ENCODE peak calls at places on chromosomes 1 and 21, in nine cellular contexts. One of them, this sample, is unnamed.

GRCh38 chr1:79791488-79792211 is 785.1 kb upstream of the ADGRL4 start:
- DNase-seq in Calu3: no peak
- DNase-seq in uterus: no peak
- DNase-seq in tibial artery: no peak
- DNase-seq in Peyer's patch: no peak
- DNase-seq in colonic mucosa: no peak
- DNase-seq in right atrium auricular region: no peak
- DNase-seq in upper lobe of left lung: no peak
- DNase-seq in GM06990: no peak
- DNase-seq in this sample: peak

GRCh38 chr1:180925471-180926051 is 12.9 kb downstream of the KIAA1614 start:
- DNase-seq in right atrium auricular region: no peak
- DNase-seq in Peyer's patch: no peak
- DNase-seq in tibial artery: no peak
- DNase-seq in colonic mucosa: no peak
- DNase-seq in GM06990: no peak
- DNase-seq in upper lobe of left lung: no peak
- DNase-seq in uterus: no peak
- DNase-seq in Calu3: peak
- DNase-seq in this sample: no peak

GRCh38 chr1:110210604-110211502 is 739 bp downstream of the KCNC4 start:
- DNase-seq in uterus: peak
- DNase-seq in tibial artery: peak
- DNase-seq in Calu3: peak
- DNase-seq in GM06990: peak
- DNase-seq in Peyer's patch: peak
- DNase-seq in upper lobe of left lung: peak
- DNase-seq in right atrium auricular region: peak
- DNase-seq in colonic mucosa: peak
- DNase-seq in this sample: peak

GRCh38 chr1:25614466-25615171 is 2.0 kb upstream of the MAN1C1 start:
- DNase-seq in colonic mucosa: no peak
- DNase-seq in right atrium auricular region: peak
- DNase-seq in upper lobe of left lung: no peak
- DNase-seq in Peyer's patch: no peak
- DNase-seq in GM06990: no peak
- DNase-seq in Calu3: no peak
- DNase-seq in tibial artery: no peak
- DNase-seq in uterus: no peak
- DNase-seq in this sample: no peak

GRCh38 chr1:70567167-70567566 is 156.1 kb downstream of the CTH start:
- DNase-seq in tibial artery: no peak
- DNase-seq in GM06990: no peak
- DNase-seq in Peyer's patch: no peak
- DNase-seq in upper lobe of left lung: no peak
- DNase-seq in Calu3: no peak
- DNase-seq in right atrium auricular region: no peak
- DNase-seq in uterus: no peak
- DNase-seq in colonic mucosa: no peak
- DNase-seq in this sample: no peak

GRCh38 chr1:47181955-47182680 is 7.7 kb downstream of the PDZK1IP1 start:
- DNase-seq in upper lobe of left lung: no peak
- DNase-seq in Peyer's patch: no peak
- DNase-seq in Calu3: peak
- DNase-seq in GM06990: no peak
- DNase-seq in colonic mucosa: no peak
- DNase-seq in uterus: no peak
- DNase-seq in tibial artery: no peak
- DNase-seq in right atrium auricular region: no peak
- DNase-seq in this sample: peak

GRCh38 chr21:37193006-37193405 is 74.1 kb downstream of the VPS26C start:
- DNase-seq in colonic mucosa: no peak
- DNase-seq in Calu3: no peak
- DNase-seq in tibial artery: no peak
- DNase-seq in uterus: no peak
- DNase-seq in right atrium auricular region: no peak
- DNase-seq in GM06990: no peak
- DNase-seq in upper lobe of left lung: no peak
- DNase-seq in Peyer's patch: no peak
- DNase-seq in this sample: no peak

GRCh38 chr1:85559890-85560289 is 20.7 kb upstream of the CCN1 start:
- DNase-seq in upper lobe of left lung: no peak
- DNase-seq in GM06990: no peak
- DNase-seq in uterus: no peak
- DNase-seq in Calu3: no peak
- DNase-seq in right atrium auricular region: no peak
- DNase-seq in Peyer's patch: no peak
- DNase-seq in colonic mucosa: no peak
- DNase-seq in tibial artery: no peak
- DNase-seq in this sample: no peak

GRCh38 chr1:158527190-158527815 is 26.9 kb downstream of the OR6Y1 start:
- DNase-seq in GM06990: no peak
- DNase-seq in tibial artery: no peak
- DNase-seq in Calu3: no peak
- DNase-seq in colonic mucosa: no peak
- DNase-seq in right atrium auricular region: no peak
- DNase-seq in Peyer's patch: no peak
- DNase-seq in uterus: no peak
- DNase-seq in upper lobe of left lung: no peak
- DNase-seq in this sample: peak

GRCh38 chr1:3928622-3929021 is 28.6 kb upstream of the C1orf174 start:
- DNase-seq in Peyer's patch: no peak
- DNase-seq in GM06990: no peak
- DNase-seq in right atrium auricular region: no peak
- DNase-seq in upper lobe of left lung: no peak
- DNase-seq in Calu3: no peak
- DNase-seq in tibial artery: no peak
- DNase-seq in colonic mucosa: no peak
- DNase-seq in uterus: no peak
- DNase-seq in this sample: no peak

GRCh38 chr1:27960762-27961645 is 1.2 kb downstream of the XKR8 start:
- DNase-seq in Calu3: no peak
- DNase-seq in upper lobe of left lung: no peak
- DNase-seq in uterus: no peak
- DNase-seq in Peyer's patch: peak
- DNase-seq in GM06990: no peak
- DNase-seq in right atrium auricular region: peak
- DNase-seq in colonic mucosa: no peak
- DNase-seq in tibial artery: peak
- DNase-seq in this sample: no peak

GRCh38 chr1:67308136-67308535 is 463 bp downstream of the IL12RB2 start:
- DNase-seq in GM06990: no peak
- DNase-seq in colonic mucosa: no peak
- DNase-seq in Peyer's patch: no peak
- DNase-seq in Calu3: no peak
- DNase-seq in upper lobe of left lung: no peak
- DNase-seq in tibial artery: no peak
- DNase-seq in right atrium auricular region: no peak
- DNase-seq in uterus: no peak
- DNase-seq in this sample: no peak

GRCh38 chr1:46489169-46489637 is 433 bp upstream of the DMBX1 start:
- DNase-seq in uterus: no peak
- DNase-seq in GM06990: no peak
- DNase-seq in Calu3: peak
- DNase-seq in upper lobe of left lung: peak
- DNase-seq in tibial artery: no peak
- DNase-seq in right atrium auricular region: no peak
- DNase-seq in colonic mucosa: no peak
- DNase-seq in Peyer's patch: peak
- DNase-seq in this sample: no peak

GRCh38 chr1:174769961-174770549 is 229.7 kb upstream of the CACYBP start:
- DNase-seq in Peyer's patch: no peak
- DNase-seq in colonic mucosa: no peak
- DNase-seq in GM06990: peak
- DNase-seq in tibial artery: no peak
- DNase-seq in uterus: no peak
- DNase-seq in Calu3: no peak
- DNase-seq in upper lobe of left lung: no peak
- DNase-seq in right atrium auricular region: no peak
- DNase-seq in this sample: peak
- TF ChIP-seq CTCF in Peyer's patch: peak
- TF ChIP-seq CTCF in colonic mucosa: peak
- TF ChIP-seq CTCF in GM06990: peak
- TF ChIP-seq CTCF in tibial artery: peak
- TF ChIP-seq CTCF in uterus: peak
- TF ChIP-seq CTCF in Calu3: peak
- TF ChIP-seq CTCF in upper lobe of left lung: peak
- TF ChIP-seq CTCF in right atrium auricular region: peak
- TF ChIP-seq CTCF in this sample: peak

DNA sequence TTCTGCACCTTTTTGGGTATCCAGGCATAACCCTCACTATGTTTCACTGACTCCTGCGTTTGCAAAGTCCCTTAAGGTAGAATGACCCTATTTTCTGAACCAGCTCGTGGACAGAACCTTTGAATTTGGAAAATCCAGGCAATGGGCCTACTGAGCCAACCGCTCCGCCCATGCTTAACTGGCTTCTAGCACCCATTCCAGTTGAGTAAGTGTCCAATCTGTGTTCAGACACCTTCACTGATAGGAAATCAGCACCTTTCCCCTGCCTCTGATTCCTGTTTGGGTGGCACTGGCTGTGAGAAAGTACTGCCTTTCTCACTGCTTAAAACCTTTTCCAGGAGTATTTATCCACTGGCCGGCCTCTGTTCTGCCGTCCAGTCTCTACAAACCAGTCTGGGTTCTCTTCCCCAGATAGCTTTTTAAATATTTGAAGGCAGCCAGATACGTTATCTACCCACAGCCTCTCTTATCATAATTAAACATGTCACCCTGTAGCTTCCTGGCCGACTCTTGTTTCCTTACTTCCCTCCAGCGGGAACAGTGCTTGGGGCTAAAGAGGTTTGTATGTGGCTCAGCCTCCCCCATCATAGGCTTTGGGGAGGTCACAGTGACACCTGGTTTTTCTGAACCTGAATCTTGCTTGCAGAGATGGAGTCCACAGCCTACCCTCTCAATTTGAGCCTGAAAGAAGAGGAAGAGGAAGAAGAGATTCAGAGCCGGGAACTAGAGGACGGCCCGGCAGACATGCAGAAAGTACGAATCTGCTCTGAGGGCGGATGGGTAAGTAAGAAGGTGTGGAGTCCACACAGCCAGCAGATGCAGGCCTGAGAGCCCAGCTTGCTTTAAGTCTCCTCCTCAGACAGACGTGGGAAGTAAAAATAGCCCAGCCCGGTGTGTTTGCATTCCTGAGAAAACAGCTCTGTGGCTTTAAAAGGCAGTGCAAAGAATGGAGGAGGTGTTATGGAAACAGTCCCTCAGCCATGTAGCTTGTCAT is 1.3 kb downstream of the POGK start:
- DNase-seq in tibial artery: no peak
- DNase-seq in right atrium auricular region: no peak
- DNase-seq in Calu3: no peak
- DNase-seq in colonic mucosa: peak
- DNase-seq in uterus: no peak
- DNase-seq in GM06990: no peak
- DNase-seq in Peyer's patch: no peak
- DNase-seq in upper lobe of left lung: no peak
- DNase-seq in this sample: peak
- TF ChIP-seq CTCF in tibial artery: no peak
- TF ChIP-seq CTCF in right atrium auricular region: no peak
- TF ChIP-seq CTCF in Calu3: no peak
- TF ChIP-seq CTCF in colonic mucosa: no peak
- TF ChIP-seq CTCF in uterus: no peak
- TF ChIP-seq CTCF in GM06990: no peak
- TF ChIP-seq CTCF in Peyer's patch: no peak
- TF ChIP-seq CTCF in upper lobe of left lung: no peak
- TF ChIP-seq CTCF in this sample: no peak

GRCh38 chr1:15957221-15958090 is 18.4 kb downstream of the ZBTB17 start:
- DNase-seq in colonic mucosa: no peak
- DNase-seq in Peyer's patch: no peak
- DNase-seq in uterus: no peak
- DNase-seq in GM06990: no peak
- DNase-seq in upper lobe of left lung: no peak
- DNase-seq in right atrium auricular region: no peak
- DNase-seq in Calu3: no peak
- DNase-seq in tibial artery: no peak
- DNase-seq in this sample: no peak
- TF ChIP-seq CTCF in colonic mucosa: no peak
- TF ChIP-seq CTCF in Peyer's patch: no peak
- TF ChIP-seq CTCF in uterus: no peak
- TF ChIP-seq CTCF in GM06990: no peak
- TF ChIP-seq CTCF in upper lobe of left lung: no peak
- TF ChIP-seq CTCF in right atrium auricular region: no peak
- TF ChIP-seq CTCF in Calu3: no peak
- TF ChIP-seq CTCF in tibial artery: no peak
- TF ChIP-seq CTCF in this sample: peak

DNA sequence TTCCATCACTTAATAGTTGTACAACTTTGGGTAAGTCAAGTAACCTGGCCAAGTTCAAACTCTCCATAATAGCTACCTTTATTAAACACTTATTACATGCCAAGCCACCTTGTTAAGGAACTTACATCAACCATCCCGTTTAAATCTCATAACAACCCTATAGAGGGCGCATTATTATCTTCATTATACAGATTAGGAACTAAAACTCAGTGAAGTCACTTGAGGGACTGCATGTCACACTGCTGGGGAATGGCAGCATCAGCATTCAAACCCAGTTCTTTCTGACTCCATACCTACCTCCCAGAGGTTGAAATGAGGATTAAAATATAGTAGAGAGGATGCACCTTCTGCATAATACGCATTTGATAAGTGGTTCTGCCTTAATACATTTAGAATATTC is 47.1 kb upstream of the PLA2G2C start:
- DNase-seq in uterus: no peak
- DNase-seq in Calu3: no peak
- DNase-seq in colonic mucosa: no peak
- DNase-seq in upper lobe of left lung: no peak
- DNase-seq in GM06990: no peak
- DNase-seq in tibial artery: no peak
- DNase-seq in right atrium auricular region: no peak
- DNase-seq in Peyer's patch: no peak
- DNase-seq in this sample: peak
- TF ChIP-seq CTCF in uterus: no peak
- TF ChIP-seq CTCF in Calu3: no peak
- TF ChIP-seq CTCF in colonic mucosa: no peak
- TF ChIP-seq CTCF in upper lobe of left lung: no peak
- TF ChIP-seq CTCF in GM06990: peak
- TF ChIP-seq CTCF in tibial artery: no peak
- TF ChIP-seq CTCF in right atrium auricular region: peak
- TF ChIP-seq CTCF in Peyer's patch: peak
- TF ChIP-seq CTCF in this sample: peak

GRCh38 chr21:18840239-18840638 is 436.7 kb upstream of the TMPRSS15 start:
- DNase-seq in upper lobe of left lung: no peak
- DNase-seq in colonic mucosa: no peak
- DNase-seq in tibial artery: no peak
- DNase-seq in Peyer's patch: no peak
- DNase-seq in Calu3: no peak
- DNase-seq in GM06990: no peak
- DNase-seq in uterus: no peak
- DNase-seq in right atrium auricular region: no peak
- DNase-seq in this sample: no peak
- TF ChIP-seq CTCF in upper lobe of left lung: no peak
- TF ChIP-seq CTCF in colonic mucosa: peak
- TF ChIP-seq CTCF in tibial artery: no peak
- TF ChIP-seq CTCF in Peyer's patch: peak
- TF ChIP-seq CTCF in Calu3: no peak
- TF ChIP-seq CTCF in GM06990: peak
- TF ChIP-seq CTCF in uterus: no peak
- TF ChIP-seq CTCF in right atrium auricular region: no peak
- TF ChIP-seq CTCF in this sample: peak

This sample was measured in cardiac fibroblast.